ENCODE peak calls at places on chromosomes 13 and 19, in six cellular contexts. F is CD4-positive, alpha-beta T cell; W is A673; N is brain microvascular endothelial cell; B is hepatocyte; P is tibial artery. C is an unnamed sample.

GRCh38 chr13:113216165-113217056 is 7.0 kb downstream of the CUL4A start:
- DNase-seq in F (no peak), W (peak; percentile 74), N (peak; percentile 52), B (peak; percentile 54), P (no peak), C (peak; percentile 65)

GRCh38 chr19:39411006-39411831 is 1.2 kb upstream of the PLEKHG2 start:
- DNase-seq in F (no peak), W (no peak), N (peak; percentile 66), B (peak; percentile 86), P (peak; percentile 85), C (no peak)

GRCh38 chr19:34217952-34218817 is 36.2 kb upstream of the GARRE1 start:
- DNase-seq in F (peak; percentile 59), W (peak; percentile 85), N (peak; percentile 98), B (peak; percentile 24), P (no peak), C (peak; percentile 44)

GRCh38 chr13:99856021-99856420 is 115.5 kb downstream of the ZIC5 start:
- DNase-seq in F (no peak), W (peak; percentile 26), N (no peak), B (no peak), P (no peak), C (no peak)

GRCh38 chr13:88590574-88590973 is 919.4 kb downstream of the SLITRK5 start:
- DNase-seq in F (no peak), W (no peak), N (no peak), B (no peak), P (no peak), C (no peak)

GRCh38 chr13:39847336-39847735 is 191.9 kb downstream of the COG6 start:
- DNase-seq in F (no peak), W (no peak), N (no peak), B (no peak), P (no peak), C (no peak)

GRCh38 chr19:8458380-8458779 is 13.6 kb downstream of the HNRNPM start:
- DNase-seq in F (no peak), W (no peak), N (no peak), B (no peak), P (no peak), C (no peak)

GRCh38 chr13:33351324-33351723 is 65.8 kb upstream of the STARD13 start:
- DNase-seq in F (no peak), W (peak; percentile 37), N (peak; percentile 62), B (no peak), P (no peak), C (no peak)

GRCh38 chr19:38849147-38849745 is 540 bp downstream of the HNRNPL start:
- DNase-seq in F (peak; percentile 97), W (peak; percentile 98), N (peak; percentile 91), B (peak; percentile 99), P (peak; percentile 98), C (peak; percentile 98)

GRCh38 chr13:34748078-34748477 is 194.0 kb upstream of the NBEA start:
- DNase-seq in F (no peak), W (no peak), N (peak; percentile 13), B (no peak), P (peak; percentile 64), C (no peak)

GRCh38 chr19:35712910-35713845 is 4.6 kb upstream of the KMT2B start:
- DNase-seq in F (no peak), W (no peak), N (no peak), B (peak; percentile 2), P (no peak), C (no peak)

GRCh38 chr13:95494082-95494681 is 58.3 kb upstream of the CLDN10 start:
- DNase-seq in F (no peak), W (peak; percentile 65), N (peak; percentile 59), B (peak; percentile 66), P (no peak), C (peak; percentile 44)

GRCh38 chr13:70835349-70835748 is 727.1 kb upstream of the KLHL1 start:
- DNase-seq in F (no peak), W (no peak), N (no peak), B (no peak), P (no peak), C (no peak)

GRCh38 chr19:49398001-49398615 is 10.1 kb downstream of the KASH5 start:
- DNase-seq in F (no peak), W (no peak), N (no peak), B (no peak), P (no peak), C (no peak)

GRCh38 chr19:5947435-5947834 is 30.5 kb downstream of the RANBP3 start:
- DNase-seq in F (no peak), W (no peak), N (peak; percentile 57), B (peak; percentile 48), P (peak; percentile 82), C (no peak)

GRCh38 chr13:113034451-113035208 is 65.6 kb downstream of the MCF2L start:
- DNase-seq in F (no peak), W (peak; percentile 74), N (peak; percentile 24), B (peak; percentile 67), P (no peak), C (peak; percentile 65)

GRCh38 chr13:52670726-52671125 is 18.1 kb downstream of the SUGT1 start:
- DNase-seq in F (no peak), W (no peak), N (no peak), B (no peak), P (no peak), C (no peak)

GRCh38 chr19:13925990-13926389 is 12.2 kb downstream of the PODNL1 start:
- DNase-seq in F (no peak), W (no peak), N (no peak), B (no peak), P (no peak), C (no peak)

GRCh38 chr19:30371960-30372824 is at the start of gene ZNF536:
- DNase-seq in F (no peak), W (no peak), N (no peak), B (no peak), P (no peak), C (no peak)

GRCh38 chr13:35860661-35861060 is 270.5 kb downstream of the DCLK1 start:
- DNase-seq in F (no peak), W (no peak), N (no peak), B (no peak), P (no peak), C (no peak)

GRCh38 chr19:40771101-40771539 is 4.2 kb upstream of the MIA start:
- DNase-seq in F (no peak), W (peak; percentile 36), N (no peak), B (no peak), P (no peak), C (no peak)

GRCh38 chr13:111875922-111876321 is 191.0 kb upstream of the SOX1 start:
- DNase-seq in F (no peak), W (no peak), N (no peak), B (no peak), P (peak; percentile 35), C (no peak)

GRCh38 chr13:24680258-24680920 is at the start of gene ATP12A:
- DNase-seq in F (peak; percentile 44), W (peak; percentile 7), N (no peak), B (peak; percentile 40), P (no peak), C (peak; percentile 19)

GRCh38 chr13:35485451-35485850 is 9.0 kb upstream of the MAB21L1 start:
- DNase-seq in F (no peak), W (peak; percentile 39), N (no peak), B (no peak), P (no peak), C (no peak)

DNA sequence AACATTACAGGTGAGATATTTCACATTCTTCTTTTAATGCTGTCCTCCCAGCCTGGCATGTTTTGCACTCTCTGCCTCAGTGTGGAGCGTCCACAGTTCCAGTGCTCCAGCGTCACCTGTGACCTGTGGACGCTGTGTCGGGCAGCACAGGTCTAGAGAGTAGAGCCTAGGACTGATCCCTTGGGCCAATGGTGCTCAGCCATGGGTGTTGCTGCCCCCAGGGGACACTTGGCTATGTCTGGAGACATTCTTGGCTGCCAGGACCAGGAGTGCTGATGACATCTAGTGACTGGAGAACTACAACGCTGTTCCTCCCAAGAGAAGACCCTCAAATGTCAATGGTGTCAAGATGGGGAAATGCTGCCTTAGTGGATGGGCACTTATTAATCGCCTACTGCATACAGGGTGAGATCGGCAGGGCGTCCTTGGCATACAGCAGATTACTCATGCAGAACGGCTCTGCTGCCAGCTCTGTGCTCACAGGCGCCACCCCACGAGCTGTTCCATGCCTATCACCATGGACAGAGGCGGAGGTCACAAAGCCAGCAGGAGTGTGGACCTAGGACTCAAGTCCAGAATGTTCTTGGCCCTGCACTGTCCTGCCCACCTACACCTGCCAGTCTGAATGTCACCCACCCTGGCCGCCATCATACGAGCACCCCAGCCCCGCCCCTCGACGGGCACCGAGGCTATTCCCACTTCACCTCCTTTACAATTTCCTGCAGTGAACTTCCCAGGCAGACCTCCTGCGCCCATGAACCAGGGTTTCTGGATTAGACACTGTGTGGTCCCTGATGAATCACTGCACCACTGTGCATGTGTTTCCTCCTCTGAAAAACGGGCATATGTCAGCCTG is 13.9 kb upstream of the MADCAM1 start:
- DNase-seq in F (no peak), W (no peak), N (no peak), B (no peak), P (no peak), C (no peak)
- TF ChIP-seq CTCF in F (no peak), W (peak; percentile 28), N (peak; percentile 7), B (peak; percentile 7), P (no peak), C (no peak)

GRCh38 chr13:30147380-30147779 is 160.0 kb downstream of the KATNAL1 start:
- DNase-seq in F (no peak), W (no peak), N (no peak), B (no peak), P (no peak), C (no peak)
- H3K27ac ChIP-seq in F (peak overlapping the region; percentile 58), W (no peak overlapping the region), N (no peak overlapping the region), B (no peak overlapping the region), P (no peak overlapping the region), C (no peak overlapping the region)

GRCh38 chr19:1609680-1610474 is 4.6 kb upstream of the UQCR11 start:
- DNase-seq in F (no peak), W (no peak), N (no peak), B (no peak), P (no peak), C (no peak)
- TF ChIP-seq CTCF in F (no peak), W (no peak), N (no peak), B (no peak), P (no peak), C (no peak)

DNA sequence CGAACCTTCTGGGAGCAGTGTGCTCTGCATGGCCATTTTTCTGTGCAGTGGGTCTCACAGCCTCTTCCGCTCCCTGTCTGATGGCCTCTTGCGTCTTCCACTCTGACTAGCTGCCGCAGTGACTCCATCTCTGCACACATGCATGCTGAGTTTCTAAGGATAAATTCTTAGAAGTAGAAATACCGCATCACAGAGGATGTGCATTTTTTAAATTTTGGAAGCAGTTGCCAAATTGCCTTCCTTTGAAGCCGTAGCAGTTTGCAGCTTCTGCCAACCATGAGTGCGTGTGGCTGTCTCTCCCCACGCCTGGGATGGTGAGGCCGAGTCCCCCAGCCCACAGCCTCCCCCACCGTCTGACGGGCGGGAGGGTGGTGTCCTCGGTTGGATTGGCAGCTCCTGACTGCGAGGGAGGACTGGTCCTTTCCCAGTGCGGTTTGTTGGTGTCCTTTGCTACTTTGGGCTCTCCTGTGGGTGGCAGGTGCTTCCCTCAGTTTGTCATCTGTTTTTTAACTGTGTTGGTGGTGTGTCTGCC is 9.8 kb downstream of the FZR1 start:
- DNase-seq in F (no peak), W (no peak), N (no peak), B (no peak), P (no peak), C (no peak)
- H3K27ac ChIP-seq in F (no peak overlapping the region), W (no peak overlapping the region), N (no peak overlapping the region), B (no peak overlapping the region), P (no peak overlapping the region), C (peak overlapping the region; percentile 37)

C was measured in RWPE1.